ENCODE peak calls at places on chromosomes 12 and 14, in nine cellular contexts. One of them, this sample, is unnamed.

GRCh38 chr12:62998454-62998853 is 63.5 kb upstream of the PPM1H start:
- DNase-seq in lower lobe of right lung: no peak
- DNase-seq in lung: no peak
- DNase-seq in A549: no peak
- DNase-seq in foreskin keratinocyte: no peak
- DNase-seq in mammary epithelial cell: no peak
- DNase-seq in CD8-positive, alpha-beta T cell: no peak
- DNase-seq in CD4-positive, CD25-positive, alpha-beta regulatory T cell: no peak
- DNase-seq in heart left ventricle: no peak
- DNase-seq in this sample: no peak

GRCh38 chr14:70442750-70443149 is 9.2 kb upstream of the ADAM21 start:
- DNase-seq in CD8-positive, alpha-beta T cell: no peak
- DNase-seq in lung: no peak
- DNase-seq in A549: no peak
- DNase-seq in heart left ventricle: no peak
- DNase-seq in mammary epithelial cell: no peak
- DNase-seq in lower lobe of right lung: no peak
- DNase-seq in foreskin keratinocyte: no peak
- DNase-seq in CD4-positive, CD25-positive, alpha-beta regulatory T cell: no peak
- DNase-seq in this sample: no peak

GRCh38 chr12:40011775-40012129 is 94.1 kb downstream of the SLC2A13 start:
- DNase-seq in CD8-positive, alpha-beta T cell: no peak
- DNase-seq in heart left ventricle: no peak
- DNase-seq in A549: no peak
- DNase-seq in lower lobe of right lung: no peak
- DNase-seq in CD4-positive, CD25-positive, alpha-beta regulatory T cell: no peak
- DNase-seq in foreskin keratinocyte: no peak
- DNase-seq in lung: no peak
- DNase-seq in mammary epithelial cell: no peak
- DNase-seq in this sample: no peak

GRCh38 chr12:53938276-53939140 is at the start of gene HOXC13:
- DNase-seq in A549: peak
- DNase-seq in lower lobe of right lung: no peak
- DNase-seq in foreskin keratinocyte: peak
- DNase-seq in CD4-positive, CD25-positive, alpha-beta regulatory T cell: no peak
- DNase-seq in heart left ventricle: no peak
- DNase-seq in lung: no peak
- DNase-seq in CD8-positive, alpha-beta T cell: no peak
- DNase-seq in mammary epithelial cell: peak
- DNase-seq in this sample: no peak

GRCh38 chr12:123845881-123846280 is 83.8 kb downstream of the DNAH10 start:
- DNase-seq in lung: no peak
- DNase-seq in CD4-positive, CD25-positive, alpha-beta regulatory T cell: no peak
- DNase-seq in A549: no peak
- DNase-seq in heart left ventricle: no peak
- DNase-seq in CD8-positive, alpha-beta T cell: no peak
- DNase-seq in foreskin keratinocyte: no peak
- DNase-seq in lower lobe of right lung: no peak
- DNase-seq in mammary epithelial cell: no peak
- DNase-seq in this sample: no peak

GRCh38 chr12:61563640-61564039 is 696.6 kb upstream of the USP15 start:
- DNase-seq in heart left ventricle: no peak
- DNase-seq in mammary epithelial cell: no peak
- DNase-seq in lung: no peak
- DNase-seq in lower lobe of right lung: no peak
- DNase-seq in foreskin keratinocyte: no peak
- DNase-seq in CD8-positive, alpha-beta T cell: no peak
- DNase-seq in CD4-positive, CD25-positive, alpha-beta regulatory T cell: no peak
- DNase-seq in A549: no peak
- DNase-seq in this sample: no peak

GRCh38 chr14:26486922-26487321 is 110.9 kb downstream of the NOVA1 start:
- DNase-seq in CD4-positive, CD25-positive, alpha-beta regulatory T cell: no peak
- DNase-seq in lower lobe of right lung: no peak
- DNase-seq in CD8-positive, alpha-beta T cell: no peak
- DNase-seq in mammary epithelial cell: no peak
- DNase-seq in A549: no peak
- DNase-seq in lung: no peak
- DNase-seq in heart left ventricle: no peak
- DNase-seq in foreskin keratinocyte: no peak
- DNase-seq in this sample: no peak

GRCh38 chr12:126667340-126667739 is 1599.6 kb upstream of the TMEM132C start:
- DNase-seq in A549: no peak
- DNase-seq in lower lobe of right lung: no peak
- DNase-seq in lung: no peak
- DNase-seq in CD8-positive, alpha-beta T cell: no peak
- DNase-seq in heart left ventricle: no peak
- DNase-seq in foreskin keratinocyte: no peak
- DNase-seq in CD4-positive, CD25-positive, alpha-beta regulatory T cell: no peak
- DNase-seq in mammary epithelial cell: peak
- DNase-seq in this sample: no peak

GRCh38 chr12:92002673-92003382 is 142.8 kb downstream of the BTG1 start:
- DNase-seq in lower lobe of right lung: no peak
- DNase-seq in mammary epithelial cell: no peak
- DNase-seq in A549: no peak
- DNase-seq in CD8-positive, alpha-beta T cell: no peak
- DNase-seq in lung: no peak
- DNase-seq in foreskin keratinocyte: no peak
- DNase-seq in CD4-positive, CD25-positive, alpha-beta regulatory T cell: no peak
- DNase-seq in heart left ventricle: no peak
- DNase-seq in this sample: peak

GRCh38 chr12:106081606-106082005 is 57.1 kb downstream of the NUAK1 start:
- DNase-seq in heart left ventricle: no peak
- DNase-seq in foreskin keratinocyte: no peak
- DNase-seq in CD8-positive, alpha-beta T cell: no peak
- DNase-seq in A549: no peak
- DNase-seq in lower lobe of right lung: no peak
- DNase-seq in lung: no peak
- DNase-seq in CD4-positive, CD25-positive, alpha-beta regulatory T cell: no peak
- DNase-seq in mammary epithelial cell: no peak
- DNase-seq in this sample: no peak

GRCh38 chr12:29769162-29769820 is 14.5 kb downstream of the TMTC1 start:
- DNase-seq in heart left ventricle: no peak
- DNase-seq in mammary epithelial cell: peak
- DNase-seq in A549: no peak
- DNase-seq in foreskin keratinocyte: no peak
- DNase-seq in lung: no peak
- DNase-seq in CD4-positive, CD25-positive, alpha-beta regulatory T cell: no peak
- DNase-seq in lower lobe of right lung: no peak
- DNase-seq in CD8-positive, alpha-beta T cell: no peak
- DNase-seq in this sample: no peak

GRCh38 chr14:31137214-31137889 is 70.2 kb downstream of the HECTD1 start:
- DNase-seq in mammary epithelial cell: peak
- DNase-seq in foreskin keratinocyte: peak
- DNase-seq in CD8-positive, alpha-beta T cell: no peak
- DNase-seq in A549: no peak
- DNase-seq in heart left ventricle: no peak
- DNase-seq in lower lobe of right lung: no peak
- DNase-seq in CD4-positive, CD25-positive, alpha-beta regulatory T cell: no peak
- DNase-seq in lung: no peak
- DNase-seq in this sample: no peak

DNA sequence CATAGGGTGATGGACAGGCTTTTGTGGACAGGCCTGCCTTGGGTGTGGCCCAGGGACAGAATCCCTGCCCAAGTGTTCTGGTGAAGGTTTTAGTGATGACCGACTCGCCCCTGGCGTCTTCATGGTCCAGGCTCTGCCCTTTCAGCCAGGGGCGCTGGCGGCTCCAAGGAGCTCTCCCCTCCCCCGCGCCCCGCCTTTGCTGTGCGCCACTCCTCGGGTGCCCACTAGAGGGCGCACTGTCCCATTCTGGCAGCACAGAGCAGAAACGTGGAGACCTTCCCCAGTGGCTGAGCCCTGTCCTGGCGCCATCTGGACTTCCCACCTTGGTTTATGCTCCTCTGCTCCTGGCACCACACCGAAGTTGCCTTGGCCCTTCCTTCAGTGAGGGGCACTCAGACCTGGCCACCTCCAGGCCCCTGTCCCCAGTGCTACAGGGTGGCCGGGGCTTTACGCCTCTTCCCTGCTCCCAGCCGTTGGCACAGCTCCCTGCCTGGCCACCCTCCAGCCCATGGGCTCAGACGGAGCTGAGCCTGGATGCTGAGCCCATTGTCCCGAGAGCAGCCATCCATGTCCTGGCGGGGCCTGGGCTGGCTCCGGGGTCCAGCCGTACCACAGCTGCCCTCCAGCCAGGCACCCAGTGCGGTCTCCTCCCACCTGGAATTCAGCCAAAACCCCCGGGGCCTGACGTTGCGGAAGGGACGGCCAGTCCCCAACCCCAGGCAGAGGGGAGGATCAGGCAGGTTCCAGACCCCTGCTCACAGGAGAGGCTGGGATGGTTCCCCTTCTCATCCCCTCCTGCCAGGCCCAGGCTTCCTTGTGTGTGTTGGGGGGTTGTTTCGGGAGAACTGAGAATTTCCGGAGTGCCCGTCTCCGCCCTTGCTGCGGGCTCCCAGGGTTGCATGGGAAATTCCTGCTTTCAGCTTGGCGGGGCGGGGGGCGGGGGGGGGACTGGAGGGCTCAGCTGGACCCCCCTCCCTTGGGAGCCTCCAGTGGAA is 5.6 kb upstream of the CRIP1 start:
- DNase-seq in lung: peak
- DNase-seq in CD8-positive, alpha-beta T cell: peak
- DNase-seq in CD4-positive, CD25-positive, alpha-beta regulatory T cell: peak
- DNase-seq in A549: peak
- DNase-seq in lower lobe of right lung: peak
- DNase-seq in foreskin keratinocyte: no peak
- DNase-seq in heart left ventricle: peak
- DNase-seq in mammary epithelial cell: peak
- DNase-seq in this sample: peak
- H3K27ac ChIP-seq in lung: peak
- H3K27ac ChIP-seq in CD8-positive, alpha-beta T cell: peak
- H3K27ac ChIP-seq in CD4-positive, CD25-positive, alpha-beta regulatory T cell: peak
- H3K27ac ChIP-seq in A549: peak
- H3K27ac ChIP-seq in lower lobe of right lung: peak
- H3K27ac ChIP-seq in foreskin keratinocyte: peak
- H3K27ac ChIP-seq in heart left ventricle: peak
- H3K27ac ChIP-seq in mammary epithelial cell: peak
- H3K27ac ChIP-seq in this sample: peak

GRCh38 chr12:15712823-15713663 is 76.1 kb downstream of the EPS8 start:
- DNase-seq in lung: peak
- DNase-seq in heart left ventricle: no peak
- DNase-seq in A549: no peak
- DNase-seq in CD4-positive, CD25-positive, alpha-beta regulatory T cell: no peak
- DNase-seq in CD8-positive, alpha-beta T cell: no peak
- DNase-seq in foreskin keratinocyte: no peak
- DNase-seq in mammary epithelial cell: no peak
- DNase-seq in lower lobe of right lung: peak
- DNase-seq in this sample: no peak
- H3K27ac ChIP-seq in lung: peak
- H3K27ac ChIP-seq in heart left ventricle: peak
- H3K27ac ChIP-seq in A549: peak
- H3K27ac ChIP-seq in CD4-positive, CD25-positive, alpha-beta regulatory T cell: no peak
- H3K27ac ChIP-seq in CD8-positive, alpha-beta T cell: no peak
- H3K27ac ChIP-seq in foreskin keratinocyte: no peak
- H3K27ac ChIP-seq in mammary epithelial cell: no peak
- H3K27ac ChIP-seq in lower lobe of right lung: peak
- H3K27ac ChIP-seq in this sample: no peak

DNA sequence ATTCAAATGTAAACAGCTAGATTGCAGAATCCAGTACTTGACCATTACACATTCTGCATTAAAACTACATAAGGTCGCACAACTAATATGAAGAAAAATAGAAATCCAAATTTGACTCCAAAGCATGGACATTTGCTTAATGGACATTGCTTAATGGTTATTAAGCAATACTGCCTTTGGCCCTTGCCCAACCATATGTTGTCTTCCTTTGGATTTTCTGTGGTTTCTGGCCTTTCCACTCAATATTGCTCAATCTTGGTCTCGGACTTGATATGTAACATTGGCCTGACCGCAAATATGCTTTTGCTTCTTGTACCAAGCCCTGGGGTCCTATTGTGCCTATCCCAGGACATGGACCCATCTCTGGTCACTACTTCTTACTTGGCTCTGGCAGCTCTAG is 67.2 kb downstream of the PTPRR start:
- DNase-seq in foreskin keratinocyte: no peak
- DNase-seq in mammary epithelial cell: peak
- DNase-seq in lung: peak
- DNase-seq in lower lobe of right lung: no peak
- DNase-seq in heart left ventricle: no peak
- DNase-seq in CD8-positive, alpha-beta T cell: no peak
- DNase-seq in CD4-positive, CD25-positive, alpha-beta regulatory T cell: no peak
- DNase-seq in A549: no peak
- DNase-seq in this sample: no peak
- H3K27ac ChIP-seq in foreskin keratinocyte: no peak
- H3K27ac ChIP-seq in mammary epithelial cell: no peak
- H3K27ac ChIP-seq in lung: peak
- H3K27ac ChIP-seq in lower lobe of right lung: no peak
- H3K27ac ChIP-seq in heart left ventricle: no peak
- H3K27ac ChIP-seq in CD8-positive, alpha-beta T cell: no peak
- H3K27ac ChIP-seq in CD4-positive, CD25-positive, alpha-beta regulatory T cell: no peak
- H3K27ac ChIP-seq in A549: no peak
- H3K27ac ChIP-seq in this sample: no peak

GRCh38 chr14:50941151-50941550 is 3.1 kb downstream of the PYGL start:
- DNase-seq in A549: no peak
- DNase-seq in lung: no peak
- DNase-seq in mammary epithelial cell: peak
- DNase-seq in CD8-positive, alpha-beta T cell: no peak
- DNase-seq in lower lobe of right lung: no peak
- DNase-seq in foreskin keratinocyte: no peak
- DNase-seq in CD4-positive, CD25-positive, alpha-beta regulatory T cell: no peak
- DNase-seq in heart left ventricle: no peak
- DNase-seq in this sample: no peak
- H3K27ac ChIP-seq in A549: no peak
- H3K27ac ChIP-seq in lung: no peak
- H3K27ac ChIP-seq in mammary epithelial cell: no peak
- H3K27ac ChIP-seq in CD8-positive, alpha-beta T cell: no peak
- H3K27ac ChIP-seq in lower lobe of right lung: no peak
- H3K27ac ChIP-seq in foreskin keratinocyte: no peak
- H3K27ac ChIP-seq in CD4-positive, CD25-positive, alpha-beta regulatory T cell: no peak
- H3K27ac ChIP-seq in heart left ventricle: no peak
- H3K27ac ChIP-seq in this sample: no peak

This sample was measured in naive thymus-derived CD4-positive, alpha-beta T cell.